ENCODE peak calls at places on chromosome 12, in five cellular contexts. A is A549, Y is right lobe of liver, F is K562, L is spleen. C is an unnamed sample.
A peak's percentile ranks its signal among the peaks of the same experiment; 100 is the strongest.

GRCh38 chr12:120356567-120357030 is 12.4 kb downstream of the MSI1 start:
- DNase-seq in A (peak; percentile 98), Y (peak; percentile 78), F (peak; percentile 89), L (peak; percentile 87), C (peak; percentile 100)

GRCh38 chr12:127327986-127328385 is 939.0 kb upstream of the TMEM132C start:
- DNase-seq in A (no peak), Y (no peak), F (no peak), L (no peak), C (no peak)

GRCh38 chr12:99043319-99043914 is 398.3 kb downstream of the APAF1 start:
- DNase-seq in A (peak; percentile 38), Y (peak; percentile 71), F (peak; percentile 67), L (peak; percentile 70), C (peak; percentile 11)

GRCh38 chr12:11578461-11578993 is 70.9 kb upstream of the ETV6 start:
- DNase-seq in A (no peak), Y (no peak), F (no peak), L (no peak), C (no peak)

GRCh38 chr12:94140556-94140955 is 7.8 kb upstream of the PLXNC1 start:
- DNase-seq in A (no peak), Y (peak; percentile 54), F (peak; percentile 71), L (peak; percentile 84), C (no peak)

GRCh38 chr12:31236998-31237637 is 88.8 kb downstream of the SINHCAF start:
- DNase-seq in A (no peak), Y (no peak), F (no peak), L (no peak), C (no peak)

GRCh38 chr12:58588771-58589170 is 331.5 kb downstream of the LRIG3 start:
- DNase-seq in A (no peak), Y (no peak), F (no peak), L (no peak), C (no peak)

GRCh38 chr12:49635656-49636055 is 12.3 kb downstream of the PRPF40B start:
- DNase-seq in A (no peak), Y (no peak), F (no peak), L (no peak), C (no peak)

GRCh38 chr12:91400249-91400648 is 217.6 kb upstream of the DCN start:
- DNase-seq in A (no peak), Y (no peak), F (peak; percentile 7), L (no peak), C (no peak)

GRCh38 chr12:15701212-15701611 is 88.0 kb downstream of the EPS8 start:
- DNase-seq in A (no peak), Y (no peak), F (no peak), L (no peak), C (no peak)

GRCh38 chr12:48910196-48910595 is 15.1 kb downstream of the FKBP11 start:
- DNase-seq in A (no peak), Y (no peak), F (no peak), L (no peak), C (no peak)

GRCh38 chr12:70091021-70091521 is 152.2 kb upstream of the CNOT2 start:
- DNase-seq in A (no peak), Y (no peak), F (peak; percentile 41), L (no peak), C (no peak)

GRCh38 chr12:14076538-14076937 is 95.1 kb upstream of the GRIN2B start:
- DNase-seq in A (no peak), Y (no peak), F (no peak), L (no peak), C (no peak)

GRCh38 chr12:84270470-84271140 is 642.0 kb downstream of the SLC6A15 start:
- DNase-seq in A (no peak), Y (no peak), F (no peak), L (no peak), C (no peak)

GRCh38 chr12:128933926-128934325 is 80.6 kb downstream of the GLT1D1 start:
- DNase-seq in A (no peak), Y (no peak), F (no peak), L (no peak), C (no peak)

GRCh38 chr12:32661706-32662105 is 17.4 kb upstream of the DNM1L start:
- DNase-seq in A (no peak), Y (no peak), F (no peak), L (no peak), C (no peak)

GRCh38 chr12:124940143-124940392 is 25.6 kb upstream of the UBC start:
- DNase-seq in A (peak; percentile 81), Y (no peak), F (no peak), L (no peak), C (peak; percentile 62)

GRCh38 chr12:62737201-62737600 is 197.7 kb downstream of the PPM1H start:
- DNase-seq in A (no peak), Y (no peak), F (no peak), L (no peak), C (no peak)

GRCh38 chr12:30985814-30986452 is 59.4 kb downstream of the TSPAN11 start:
- DNase-seq in A (peak; percentile 73), Y (peak; percentile 65), F (peak; percentile 30), L (no peak), C (peak; percentile 76)

GRCh38 chr12:126663304-126664094 is 1598.3 kb downstream of the AACS start:
- DNase-seq in A (peak; percentile 8), Y (no peak), F (peak; percentile 53), L (no peak), C (no peak)

GRCh38 chr12:27015730-27016076 is 1.5 kb upstream of the TM7SF3 start:
- DNase-seq in A (peak; percentile 18), Y (no peak), F (peak; percentile 40), L (no peak), C (no peak)

GRCh38 chr12:40693503-40693863 is 1.2 kb downstream of the CNTN1 start:
- DNase-seq in A (peak; percentile 77), Y (peak; percentile 26), F (no peak), L (no peak), C (no peak)

GRCh38 chr12:51921017-51921725 is 13.9 kb downstream of the ACVRL1 start:
- DNase-seq in A (no peak), Y (peak; percentile 93), F (no peak), L (no peak), C (no peak)

GRCh38 chr12:48815281-48816110 is 2.8 kb upstream of the CACNB3 start:
- DNase-seq in A (peak; percentile 69), Y (peak; percentile 78), F (peak; percentile 91), L (peak; percentile 83), C (peak; percentile 83)

GRCh38 chr12:103768467-103769123 is 72.4 kb downstream of the NT5DC3 start:
- DNase-seq in A (no peak), Y (no peak), F (no peak), L (no peak), C (no peak)

GRCh38 chr12:11702959-11703358 is 53.5 kb downstream of the ETV6 start:
- DNase-seq in A (no peak), Y (no peak), F (no peak), L (no peak), C (no peak)

GRCh38 chr12:100348657-100349454 is 8.0 kb upstream of the SLC17A8 start:
- DNase-seq in A (peak; percentile 34), Y (no peak), F (peak; percentile 40), L (no peak), C (no peak)

GRCh38 chr12:92178340-92178739 is 32.7 kb upstream of the BTG1 start:
- DNase-seq in A (no peak), Y (no peak), F (no peak), L (no peak), C (no peak)

GRCh38 chr12:42758806-42759205 is 169.3 kb upstream of the PRICKLE1 start:
- DNase-seq in A (no peak), Y (no peak), F (no peak), L (no peak), C (no peak)
- TF ChIP-seq POLR2A in A (no peak), Y (no peak), F (no peak), L (no peak), C (no peak)

GRCh38 chr12:570237-570925 is 92.9 kb downstream of the NINJ2 start:
- DNase-seq in A (peak; percentile 98), Y (peak; percentile 84), F (peak; percentile 62), L (peak; percentile 85), C (peak; percentile 95)
- TF ChIP-seq POLR2A in A (peak; percentile 53), Y (peak; percentile 61), F (no peak), L (no peak), C (peak; percentile 54)

DNA sequence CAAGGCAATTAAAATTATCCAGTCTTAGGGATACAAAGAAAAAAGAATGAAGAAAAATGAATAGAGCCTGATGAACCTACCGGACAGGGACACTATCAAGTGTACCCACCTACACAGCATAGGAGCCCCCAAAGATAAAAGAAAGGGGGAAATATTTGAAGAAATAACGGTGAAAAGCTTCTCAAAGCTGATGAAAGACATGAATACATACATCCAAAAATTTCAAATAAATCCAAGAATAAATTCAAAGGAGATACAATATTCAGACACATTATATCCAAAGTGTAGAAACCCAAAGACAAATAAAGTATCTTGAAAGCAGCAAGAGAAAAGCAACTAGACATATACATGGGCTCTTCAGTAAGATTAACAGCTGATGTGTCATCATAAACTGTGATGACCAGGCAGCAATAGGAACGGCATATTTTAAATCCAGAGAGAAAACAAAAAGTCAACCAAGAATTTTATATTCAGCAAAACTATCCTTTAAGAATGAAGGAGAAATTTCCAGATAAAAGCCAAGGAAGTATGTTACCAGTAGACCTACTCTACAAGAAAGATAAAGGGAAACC is 56.0 kb downstream of the CDK17 start:
- DNase-seq in A (no peak), Y (no peak), F (no peak), L (no peak), C (no peak)
- TF ChIP-seq POLR2A in A (no peak), Y (no peak), F (no peak), L (no peak), C (no peak)

GRCh38 chr12:28240853-28241252 is 50.6 kb downstream of the CCDC91 start:
- DNase-seq in A (no peak), Y (no peak), F (no peak), L (no peak), C (no peak)

GRCh38 chr12:28239918-28240317 is 49.7 kb downstream of the CCDC91 start:
- DNase-seq in A (no peak), Y (no peak), F (no peak), L (no peak), C (no peak)

GRCh38 chr12:28247806-28248205 is 57.5 kb downstream of the CCDC91 start:
- DNase-seq in A (no peak), Y (no peak), F (no peak), L (peak; percentile 67), C (no peak)

GRCh38 chr12:28242129-28242887 is 52.1 kb downstream of the CCDC91 start:
- DNase-seq in A (no peak), Y (no peak), F (peak; percentile 89), L (no peak), C (no peak)

GRCh38 chr12:28242888-28243633 is 52.8 kb downstream of the CCDC91 start:
- DNase-seq in A (no peak), Y (no peak), F (peak; percentile 95), L (no peak), C (no peak)
- TF ChIP-seq POLR2A in A (no peak), Y (no peak), F (no peak), L (no peak), C (no peak)

GRCh38 chr12:19529933-19530630 is 90.8 kb downstream of the AEBP2 start:
- DNase-seq in A (no peak), Y (no peak), F (no peak), L (no peak), C (peak; percentile 19)
- TF ChIP-seq POLR2A in A (no peak), Y (no peak), F (no peak), L (no peak), C (no peak)